ENCODE peak calls at places on chromosomes 3 and 15, in eight cellular contexts. Q is IMR-90, C is heart left ventricle, K is HepG2, G is A549, M is endothelial cell of umbilical vein, F is esophagus squamous epithelium, R is esophagus muscularis mucosa. O is an unnamed sample.

GRCh38 chr3:99242271-99242670 is 340.8 kb upstream of the DCBLD2 start:
- DNase-seq in M (no peak), K (no peak), Q (peak; percentile 80), G (no peak), R (no peak), F (no peak), C (no peak), O (no peak)

GRCh38 chr3:183185696-183186095 is 23.2 kb upstream of the LAMP3 start:
- DNase-seq in Q (peak; percentile 68), K (no peak), F (no peak), G (no peak), C (no peak), M (peak; percentile 83), R (no peak), O (no peak)

GRCh38 chr3:12990781-12991480 is 82.3 kb downstream of the IQSEC1 start:
- DNase-seq in F (no peak), G (no peak), Q (peak; percentile 94), M (no peak), K (no peak), C (no peak), R (no peak), O (no peak)

GRCh38 chr15:67833504-67834248 is 6.2 kb downstream of the RNU6-1 start:
- DNase-seq in R (no peak), C (no peak), M (peak; percentile 47), F (no peak), Q (no peak), K (peak; percentile 34), G (peak; percentile 48), O (no peak)

GRCh38 chr3:35739181-35739809 is 100.0 kb downstream of the ARPP21 start:
- DNase-seq in C (no peak), R (no peak), F (no peak), G (no peak), M (no peak), Q (no peak), K (no peak), O (no peak)

GRCh38 chr3:196055683-196056270 is 26.1 kb downstream of the TFRC start:
- DNase-seq in F (no peak), G (peak; percentile 8), K (peak; percentile 89), C (no peak), M (no peak), Q (no peak), R (no peak), O (no peak)

GRCh38 chr15:48796521-48796920 is 14.3 kb downstream of the CEP152 start:
- DNase-seq in F (no peak), Q (no peak), C (no peak), G (no peak), K (no peak), M (no peak), R (no peak), O (no peak)

GRCh38 chr3:67635257-67635656 is 19.2 kb downstream of the SUCLG2 start:
- DNase-seq in M (no peak), K (no peak), F (no peak), Q (peak; percentile 96), G (peak; percentile 52), C (no peak), R (no peak), O (no peak)

GRCh38 chr3:188036375-188036985 is 117.5 kb upstream of the LPP start:
- DNase-seq in F (no peak), K (peak; percentile 99), C (no peak), R (no peak), Q (no peak), G (peak; percentile 87), M (no peak), O (peak; percentile 73)

GRCh38 chr3:123068227-123069020 is 1.6 kb downstream of the PDIA5 start:
- DNase-seq in F (no peak), R (no peak), C (no peak), K (peak; percentile 75), Q (no peak), G (peak; percentile 61), M (no peak), O (no peak)

GRCh38 chr3:123067689-123068226 is 933 bp downstream of the PDIA5 start:
- DNase-seq in M (peak; percentile 31), R (no peak), C (no peak), K (no peak), F (no peak), Q (no peak), G (peak; percentile 16), O (no peak)

GRCh38 chr3:123069021-123069381 is 2.2 kb downstream of the PDIA5 start:
- DNase-seq in G (no peak), K (peak; percentile 26), F (no peak), R (no peak), Q (no peak), M (no peak), C (no peak), O (peak; percentile 61)

GRCh38 chr3:123066599-123066895 is 278 bp upstream of the PDIA5 start:
- DNase-seq in C (no peak), G (no peak), M (no peak), R (no peak), Q (no peak), K (no peak), F (no peak), O (no peak)

GRCh38 chr3:123066896-123067688 is at the start of gene PDIA5:
- DNase-seq in F (peak; percentile 21), G (peak; percentile 88), R (peak; percentile 97), C (peak; percentile 92), M (peak; percentile 93), K (peak; percentile 84), Q (peak; percentile 86), O (peak; percentile 89)
- TF ChIP-seq POLR2A in F (peak; percentile 20), G (peak; percentile 89), R (peak; percentile 65), C (no peak), M (peak; percentile 80), K (no peak), Q (peak; percentile 79), O (peak; percentile 85)

GRCh38 chr15:88257311-88257901 is 867 bp upstream of the NTRK3 start:
- DNase-seq in F (no peak), K (no peak), R (no peak), C (no peak), Q (no peak), M (no peak), G (no peak), O (no peak)
- H3K4me3 ChIP-seq in F (peak overlapping the region; percentile 6), K (no peak overlapping the region), R (peak overlapping the region; percentile 52), C (peak overlapping the region; percentile 51), Q (no peak overlapping the region), M (no peak overlapping the region), G (peak overlapping the region; percentile 81), O (no peak overlapping the region)

DNA sequence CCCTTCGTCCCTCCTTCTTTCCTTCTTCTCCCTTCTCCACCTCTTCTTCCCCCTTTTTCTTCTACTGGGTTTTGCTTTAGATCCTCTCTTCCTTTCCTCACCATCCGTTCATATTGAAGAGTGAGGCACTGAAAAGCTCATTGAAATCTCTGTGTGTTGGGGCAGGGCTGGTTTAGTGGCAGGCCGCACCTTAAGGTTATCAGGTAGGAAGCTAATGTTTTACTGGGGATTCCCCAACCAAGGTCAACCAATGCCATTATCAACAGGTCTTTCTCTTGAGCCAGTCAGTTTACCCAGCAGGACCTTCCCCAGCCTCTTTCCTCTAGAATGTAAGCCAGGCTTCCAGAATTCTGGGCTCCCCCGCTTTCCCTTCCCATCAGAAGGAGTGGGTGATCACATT is 11.6 kb upstream of the VPS8 start:
- DNase-seq in M (no peak), K (no peak), G (no peak), Q (no peak), F (no peak), R (no peak), C (no peak), O (peak; percentile 27)
- H3K27ac ChIP-seq in M (no peak overlapping the region), K (no peak overlapping the region), G (no peak overlapping the region), Q (no peak overlapping the region), F (no peak overlapping the region), R (no peak overlapping the region), C (no peak overlapping the region), O (no peak overlapping the region)

GRCh38 chr3:158644345-158644908 is at the start of gene GFM1:
- DNase-seq in M (peak; percentile 97), C (peak; percentile 94), Q (peak; percentile 94), G (peak; percentile 97), K (peak; percentile 96), F (peak; percentile 72), R (peak; percentile 97), O (peak; percentile 92)
- TF ChIP-seq POLR2A in M (peak; percentile 72), C (no peak), Q (peak; percentile 80), G (peak; percentile 57), K (peak; percentile 81), F (no peak), R (no peak), O (peak; percentile 69)

GRCh38 chr3:36763850-36764703 is at the start of gene DCLK3:
- DNase-seq in K (no peak), R (no peak), F (no peak), C (peak; percentile 25), M (no peak), Q (no peak), G (no peak), O (peak; percentile 6)
- H3K4me3 ChIP-seq in K (no peak within 1 kb of the TSS), R (peak within 1 kb of the TSS; percentile 55), F (peak within 1 kb of the TSS; percentile 25), C (peak within 1 kb of the TSS; percentile 54), M (no peak within 1 kb of the TSS), Q (no peak within 1 kb of the TSS), G (peak within 1 kb of the TSS; percentile 46), O (no peak within 1 kb of the TSS)

DNA sequence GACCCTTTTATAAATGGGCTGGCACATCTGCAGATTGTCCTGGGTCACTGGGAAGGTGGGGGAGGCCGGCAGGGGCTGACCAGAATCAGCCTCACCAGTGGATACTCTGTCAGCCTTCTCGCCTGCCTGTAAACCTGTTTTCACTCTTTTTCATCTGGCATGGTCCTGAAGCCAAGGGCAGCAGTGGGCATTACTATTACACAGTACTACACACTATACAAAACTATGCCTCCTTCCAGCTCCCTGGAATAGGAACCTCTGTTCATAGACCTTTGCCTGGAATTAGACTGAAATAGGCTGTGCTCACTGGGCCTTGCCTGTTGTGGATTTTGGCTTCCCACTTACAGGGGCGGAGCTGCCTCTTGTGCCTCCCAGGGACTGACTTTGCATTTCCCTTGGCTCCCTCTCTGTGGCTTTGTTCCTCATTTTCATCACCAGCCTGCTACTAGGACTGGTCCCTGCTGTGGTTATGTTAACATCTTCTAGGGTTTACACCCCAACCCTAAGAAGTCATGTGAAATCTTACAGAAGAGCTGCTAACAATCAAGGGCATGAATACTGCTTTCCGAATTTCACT is 120.7 kb downstream of the FNDC3B start:
- DNase-seq in Q (no peak), C (peak; percentile 75), G (no peak), K (no peak), R (no peak), M (no peak), F (no peak), O (peak; percentile 52)
- H3K27ac ChIP-seq in Q (no peak overlapping the region), C (no peak overlapping the region), G (peak overlapping the region; percentile 61), K (peak overlapping the region; percentile 12), R (no peak overlapping the region), M (no peak overlapping the region), F (no peak overlapping the region), O (peak overlapping the region; percentile 27)

O was measured in body of pancreas.